ENCODE peak calls at places on chromosome 16, in four cellular contexts. One of them, this sample, is unnamed. For H3K4me1, the result is how much of the 10 kb centered on the place peaks cover.

GRCh38 chr16:87074635-87075318 is 242.4 kb downstream of the C16orf95 start:
- DNase-seq in neuronal stem cell: no peak
- DNase-seq in SK-N-SH: no peak
- DNase-seq in heart left ventricle: no peak
- DNase-seq in this sample: no peak

GRCh38 chr16:53999841-54000240 is 286.7 kb downstream of the IRX3 start:
- DNase-seq in heart left ventricle: no peak
- DNase-seq in neuronal stem cell: no peak
- DNase-seq in SK-N-SH: no peak
- DNase-seq in this sample: no peak

GRCh38 chr16:24966031-24966430 is 49.1 kb downstream of the ARHGAP17 start:
- DNase-seq in heart left ventricle: no peak
- DNase-seq in neuronal stem cell: no peak
- DNase-seq in SK-N-SH: no peak
- DNase-seq in this sample: no peak

GRCh38 chr16:82732461-82732860 is 105.7 kb downstream of the CDH13 start:
- DNase-seq in heart left ventricle: no peak
- DNase-seq in neuronal stem cell: no peak
- DNase-seq in SK-N-SH: no peak
- DNase-seq in this sample: no peak

GRCh38 chr16:77062878-77063566 is 128.0 kb upstream of the MON1B start:
- DNase-seq in neuronal stem cell: no peak
- DNase-seq in SK-N-SH: no peak
- DNase-seq in heart left ventricle: no peak
- DNase-seq in this sample: no peak

GRCh38 chr16:22189473-22190168 is 16.5 kb upstream of the EEF2K start:
- DNase-seq in SK-N-SH: peak
- DNase-seq in heart left ventricle: peak
- DNase-seq in neuronal stem cell: no peak
- DNase-seq in this sample: peak

GRCh38 chr16:52825882-52826281 is 226.8 kb downstream of the CHD9NB start:
- DNase-seq in neuronal stem cell: no peak
- DNase-seq in heart left ventricle: no peak
- DNase-seq in SK-N-SH: no peak
- DNase-seq in this sample: peak

GRCh38 chr16:30623558-30624283 is 13.5 kb upstream of the ZNF689 start:
- DNase-seq in neuronal stem cell: no peak
- DNase-seq in heart left ventricle: no peak
- DNase-seq in SK-N-SH: no peak
- DNase-seq in this sample: no peak

GRCh38 chr16:62715701-62716100 is 679.5 kb upstream of the CDH8 start:
- DNase-seq in heart left ventricle: no peak
- DNase-seq in neuronal stem cell: no peak
- DNase-seq in SK-N-SH: no peak
- DNase-seq in this sample: no peak

GRCh38 chr16:12646490-12647274 is 157.0 kb downstream of the CPPED1 start:
- DNase-seq in heart left ventricle: no peak
- DNase-seq in SK-N-SH: peak
- DNase-seq in neuronal stem cell: no peak
- DNase-seq in this sample: no peak

GRCh38 chr16:75566889-75567255 is 693 bp downstream of the GABARAPL2 start:
- DNase-seq in neuronal stem cell: no peak
- DNase-seq in heart left ventricle: peak
- DNase-seq in SK-N-SH: peak
- DNase-seq in this sample: peak

GRCh38 chr16:85554114-85554790 is 58.9 kb upstream of the GSE1 start:
- DNase-seq in heart left ventricle: peak
- DNase-seq in SK-N-SH: peak
- DNase-seq in neuronal stem cell: peak
- DNase-seq in this sample: peak

GRCh38 chr16:85750021-85750826 is 672 bp downstream of the C16orf74 start:
- DNase-seq in heart left ventricle: peak
- DNase-seq in neuronal stem cell: no peak
- DNase-seq in SK-N-SH: peak
- DNase-seq in this sample: peak

GRCh38 chr16:62831235-62831634 is 795.0 kb upstream of the CDH8 start:
- DNase-seq in neuronal stem cell: no peak
- DNase-seq in SK-N-SH: no peak
- DNase-seq in heart left ventricle: no peak
- DNase-seq in this sample: no peak

GRCh38 chr16:3256146-3256875 is at the start of gene MEFV:
- DNase-seq in heart left ventricle: no peak
- DNase-seq in neuronal stem cell: no peak
- DNase-seq in SK-N-SH: no peak
- DNase-seq in this sample: no peak

GRCh38 chr16:69691980-69692911 is 34.1 kb downstream of the NQO1 start:
- DNase-seq in heart left ventricle: no peak
- DNase-seq in SK-N-SH: no peak
- DNase-seq in neuronal stem cell: no peak
- DNase-seq in this sample: no peak

GRCh38 chr16:72935896-72936295 is 112.0 kb downstream of the ZFHX3 start:
- DNase-seq in heart left ventricle: no peak
- DNase-seq in neuronal stem cell: no peak
- DNase-seq in SK-N-SH: no peak
- DNase-seq in this sample: no peak
- H3K4me1 ChIP-seq in heart left ventricle: under half
- H3K4me1 ChIP-seq in neuronal stem cell: under half
- H3K4me1 ChIP-seq in SK-N-SH: under half
- H3K4me1 ChIP-seq in this sample: under half

GRCh38 chr16:63981639-63982038 is 1140.2 kb downstream of the CDH11 start:
- DNase-seq in heart left ventricle: no peak
- DNase-seq in SK-N-SH: no peak
- DNase-seq in neuronal stem cell: peak
- DNase-seq in this sample: no peak

GRCh38 chr16:63975669-63976068 is 1146.2 kb downstream of the CDH11 start:
- DNase-seq in heart left ventricle: no peak
- DNase-seq in SK-N-SH: no peak
- DNase-seq in neuronal stem cell: no peak
- DNase-seq in this sample: no peak

GRCh38 chr16:63982156-63982555 is 1139.7 kb downstream of the CDH11 start:
- DNase-seq in neuronal stem cell: peak
- DNase-seq in heart left ventricle: no peak
- DNase-seq in SK-N-SH: no peak
- DNase-seq in this sample: no peak

GRCh38 chr16:63978240-63978639 is 1143.6 kb downstream of the CDH11 start:
- DNase-seq in neuronal stem cell: no peak
- DNase-seq in SK-N-SH: no peak
- DNase-seq in heart left ventricle: no peak
- DNase-seq in this sample: no peak

DNA sequence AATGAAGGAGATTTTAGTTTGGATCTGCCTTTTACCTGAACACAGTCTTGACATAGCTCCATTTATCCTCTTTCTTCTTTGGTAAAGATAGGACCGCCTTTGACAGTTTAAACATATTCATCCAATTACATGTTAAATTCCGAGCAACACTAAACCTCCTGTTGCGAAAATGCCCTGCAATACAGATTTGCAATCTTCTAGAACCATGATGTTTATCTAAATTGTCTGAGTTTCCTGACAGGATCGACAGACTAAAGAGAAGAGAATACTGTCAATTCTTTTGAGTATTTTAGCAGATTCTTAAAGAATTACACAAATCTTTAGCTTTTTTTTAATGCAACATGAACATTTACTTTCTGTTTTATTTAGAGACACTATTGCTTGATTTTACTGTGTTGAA is 1145.5 kb downstream of the CDH11 start:
- DNase-seq in neuronal stem cell: no peak
- DNase-seq in SK-N-SH: no peak
- DNase-seq in heart left ventricle: no peak
- DNase-seq in this sample: no peak
- H3K4me1 ChIP-seq in neuronal stem cell: under half
- H3K4me1 ChIP-seq in SK-N-SH: under half
- H3K4me1 ChIP-seq in heart left ventricle: under half
- H3K4me1 ChIP-seq in this sample: under half

GRCh38 chr16:81676571-81677374 is 102.3 kb upstream of the PLCG2 start:
- DNase-seq in SK-N-SH: no peak
- DNase-seq in neuronal stem cell: no peak
- DNase-seq in heart left ventricle: no peak
- DNase-seq in this sample: no peak

GRCh38 chr16:81680444-81681263 is 98.4 kb upstream of the PLCG2 start:
- DNase-seq in heart left ventricle: no peak
- DNase-seq in SK-N-SH: no peak
- DNase-seq in neuronal stem cell: no peak
- DNase-seq in this sample: no peak

GRCh38 chr16:81679721-81680430 is 99.2 kb upstream of the PLCG2 start:
- DNase-seq in SK-N-SH: no peak
- DNase-seq in heart left ventricle: no peak
- DNase-seq in neuronal stem cell: no peak
- DNase-seq in this sample: no peak

GRCh38 chr16:81677375-81677737 is 101.7 kb upstream of the PLCG2 start:
- DNase-seq in SK-N-SH: no peak
- DNase-seq in heart left ventricle: no peak
- DNase-seq in neuronal stem cell: no peak
- DNase-seq in this sample: no peak

DNA sequence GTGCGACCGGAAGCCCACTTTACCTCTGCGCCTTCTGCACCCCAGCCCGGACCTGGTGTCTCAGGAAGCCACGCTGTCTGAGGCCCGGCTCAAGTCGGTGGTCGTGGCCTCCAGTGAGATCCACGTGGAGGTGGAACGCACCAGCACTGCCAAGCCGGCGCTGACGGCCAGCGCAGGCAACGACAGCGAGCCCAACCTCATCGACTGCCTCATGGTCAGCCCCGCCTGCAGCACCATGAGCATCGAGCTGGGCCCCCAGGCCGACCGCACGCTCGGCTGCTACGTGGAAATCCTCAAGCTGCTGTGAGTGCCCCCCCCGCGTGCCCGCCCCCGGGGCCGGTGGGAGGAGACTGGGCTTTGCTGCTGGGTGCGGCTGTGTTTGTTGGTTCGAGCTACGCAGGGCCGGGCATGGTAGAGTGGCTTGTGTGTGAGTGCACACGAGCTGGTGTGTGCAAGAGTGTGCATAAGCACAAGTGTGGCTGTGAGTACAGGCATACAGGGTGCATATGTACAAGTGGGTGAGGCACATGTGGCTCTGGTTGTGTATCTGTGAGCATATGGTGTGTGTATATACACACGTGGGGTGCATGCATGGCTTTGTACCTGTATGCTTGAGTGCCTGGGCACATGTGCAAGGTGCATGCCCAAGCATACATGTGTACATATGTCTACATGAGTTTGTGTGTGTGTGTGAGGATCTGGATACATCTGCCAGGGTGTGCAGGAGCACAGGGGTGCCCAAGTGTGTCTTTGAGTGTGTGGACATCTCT is 100.6 kb upstream of the PLCG2 start:
- DNase-seq in neuronal stem cell: no peak
- DNase-seq in SK-N-SH: no peak
- DNase-seq in heart left ventricle: no peak
- DNase-seq in this sample: no peak
- H3K4me1 ChIP-seq in neuronal stem cell: under half
- H3K4me1 ChIP-seq in SK-N-SH: under half
- H3K4me1 ChIP-seq in heart left ventricle: under half
- H3K4me1 ChIP-seq in this sample: under half

GRCh38 chr16:57999366-57999970 is 1.0 kb downstream of the ZNF319 start:
- DNase-seq in neuronal stem cell: no peak
- DNase-seq in SK-N-SH: peak
- DNase-seq in heart left ventricle: no peak
- DNase-seq in this sample: no peak
- H3K4me1 ChIP-seq in neuronal stem cell: under half
- H3K4me1 ChIP-seq in SK-N-SH: under half
- H3K4me1 ChIP-seq in heart left ventricle: under half
- H3K4me1 ChIP-seq in this sample: under half

DNA sequence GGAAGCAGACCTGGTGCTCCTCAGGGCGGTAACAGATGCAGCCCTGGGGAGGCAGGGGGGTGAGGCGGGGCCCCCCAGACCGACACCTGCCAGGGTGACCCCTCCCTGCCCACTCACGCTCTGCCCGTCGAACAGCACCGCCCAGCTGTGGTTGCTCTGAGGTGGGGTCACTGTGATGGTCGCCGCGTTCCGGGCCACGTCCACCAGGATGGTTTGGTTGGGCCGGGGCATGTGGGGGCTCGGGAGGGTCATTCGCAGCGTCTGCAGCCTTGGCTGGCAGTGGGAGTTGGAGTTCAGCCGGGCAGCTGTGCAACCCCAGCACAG is 692 bp downstream of the BRICD5 start:
- DNase-seq in SK-N-SH: no peak
- DNase-seq in heart left ventricle: no peak
- DNase-seq in neuronal stem cell: no peak
- DNase-seq in this sample: no peak
- H3K4me1 ChIP-seq in SK-N-SH: under half
- H3K4me1 ChIP-seq in heart left ventricle: under half
- H3K4me1 ChIP-seq in neuronal stem cell: under half
- H3K4me1 ChIP-seq in this sample: under half

GRCh38 chr16:11380836-11381235 is 35.6 kb downstream of the RMI2 start:
- DNase-seq in SK-N-SH: no peak
- DNase-seq in neuronal stem cell: no peak
- DNase-seq in heart left ventricle: no peak
- DNase-seq in this sample: no peak
- H3K4me1 ChIP-seq in SK-N-SH: under half
- H3K4me1 ChIP-seq in neuronal stem cell: under half
- H3K4me1 ChIP-seq in heart left ventricle: under half
- H3K4me1 ChIP-seq in this sample: under half

This sample was measured in BE2C.